ENCODE peak calls at places on chromosome 2, in five cellular contexts. One of them, this sample, is unnamed.

GRCh38 chr2:67341336-67341735 is 55.8 kb upstream of the ETAA1 start:
- DNase-seq in AG04449: no peak
- DNase-seq in T-helper 2 cell: no peak
- DNase-seq in small intestine: no peak
- DNase-seq in midbrain: no peak
- DNase-seq in this sample: no peak

GRCh38 chr2:109663721-109664120 is 49.6 kb downstream of the SOWAHC start:
- DNase-seq in T-helper 2 cell: no peak
- DNase-seq in small intestine: no peak
- DNase-seq in AG04449: no peak
- DNase-seq in midbrain: peak; percentile 22
- DNase-seq in this sample: peak; percentile 90

GRCh38 chr2:1730047-1730937 is 14.0 kb downstream of the PXDN start:
- DNase-seq in AG04449: peak; percentile 74
- DNase-seq in small intestine: no peak
- DNase-seq in T-helper 2 cell: no peak
- DNase-seq in midbrain: no peak
- DNase-seq in this sample: no peak

GRCh38 chr2:214232266-214232665 is 178.6 kb upstream of the VWC2L start:
- DNase-seq in AG04449: no peak
- DNase-seq in midbrain: no peak
- DNase-seq in T-helper 2 cell: no peak
- DNase-seq in small intestine: no peak
- DNase-seq in this sample: no peak

GRCh38 chr2:169796441-169796840 is 2.2 kb upstream of the SSB start:
- DNase-seq in midbrain: no peak
- DNase-seq in small intestine: peak; percentile 31
- DNase-seq in AG04449: no peak
- DNase-seq in T-helper 2 cell: no peak
- DNase-seq in this sample: no peak

GRCh38 chr2:67686254-67686653 is 289.1 kb downstream of the ETAA1 start:
- DNase-seq in T-helper 2 cell: no peak
- DNase-seq in small intestine: no peak
- DNase-seq in AG04449: no peak
- DNase-seq in midbrain: no peak
- DNase-seq in this sample: no peak

GRCh38 chr2:110674620-110675555 is 3.0 kb downstream of the BUB1 start:
- DNase-seq in small intestine: peak; percentile 54
- DNase-seq in T-helper 2 cell: peak; percentile 83
- DNase-seq in AG04449: no peak
- DNase-seq in midbrain: no peak
- DNase-seq in this sample: no peak

GRCh38 chr2:32360416-32360815 is 3.6 kb downstream of the BIRC6 start:
- DNase-seq in AG04449: no peak
- DNase-seq in T-helper 2 cell: no peak
- DNase-seq in midbrain: no peak
- DNase-seq in small intestine: no peak
- DNase-seq in this sample: no peak

GRCh38 chr2:128978155-128978707 is 659.6 kb upstream of the HS6ST1 start:
- DNase-seq in small intestine: peak; percentile 1
- DNase-seq in T-helper 2 cell: no peak
- DNase-seq in AG04449: no peak
- DNase-seq in midbrain: no peak
- DNase-seq in this sample: no peak

GRCh38 chr2:168997113-168997512 is 34.0 kb downstream of the ABCB11 start:
- DNase-seq in small intestine: no peak
- DNase-seq in T-helper 2 cell: no peak
- DNase-seq in midbrain: no peak
- DNase-seq in AG04449: no peak
- DNase-seq in this sample: no peak

GRCh38 chr2:126050991-126051736 is 604.8 kb upstream of the GYPC start:
- DNase-seq in T-helper 2 cell: no peak
- DNase-seq in AG04449: no peak
- DNase-seq in small intestine: no peak
- DNase-seq in midbrain: no peak
- DNase-seq in this sample: no peak

GRCh38 chr2:118014492-118014824 is 588 bp upstream of the CCDC93 start:
- DNase-seq in T-helper 2 cell: no peak
- DNase-seq in small intestine: no peak
- DNase-seq in midbrain: no peak
- DNase-seq in AG04449: no peak
- DNase-seq in this sample: no peak